ENCODE peak calls at places on chromosomes 7 and 10, in four cellular contexts. One of them, this sample, is unnamed.

GRCh38 chr10:78320990-78321389 is 287.3 kb downstream of the RPS24 start:
- DNase-seq in CD8-positive, alpha-beta memory T cell: no peak
- DNase-seq in left ventricle myocardium inferior: no peak
- DNase-seq in CD4-positive, alpha-beta memory T cell: no peak
- DNase-seq in this sample: no peak

GRCh38 chr10:470339-471003 is 219.0 kb downstream of the DIP2C start:
- DNase-seq in CD8-positive, alpha-beta memory T cell: peak; percentile 70
- DNase-seq in left ventricle myocardium inferior: no peak
- DNase-seq in CD4-positive, alpha-beta memory T cell: peak; percentile 78
- DNase-seq in this sample: peak; percentile 31

GRCh38 chr7:83149466-83149865 is 13.2 kb downstream of the PCLO start:
- DNase-seq in CD8-positive, alpha-beta memory T cell: no peak
- DNase-seq in left ventricle myocardium inferior: no peak
- DNase-seq in CD4-positive, alpha-beta memory T cell: no peak
- DNase-seq in this sample: no peak

GRCh38 chr7:41705109-41705871 is 2.4 kb upstream of the INHBA start:
- DNase-seq in CD8-positive, alpha-beta memory T cell: peak; percentile 25
- DNase-seq in left ventricle myocardium inferior: peak; percentile 82
- DNase-seq in CD4-positive, alpha-beta memory T cell: peak; percentile 27
- DNase-seq in this sample: peak; percentile 2

GRCh38 chr7:17807242-17807641 is 133.1 kb downstream of the SNX13 start:
- DNase-seq in CD8-positive, alpha-beta memory T cell: no peak
- DNase-seq in left ventricle myocardium inferior: no peak
- DNase-seq in CD4-positive, alpha-beta memory T cell: no peak
- DNase-seq in this sample: no peak

GRCh38 chr10:32155075-32155516 is 98.9 kb upstream of the KIF5B start:
- DNase-seq in CD8-positive, alpha-beta memory T cell: no peak
- DNase-seq in left ventricle myocardium inferior: no peak
- DNase-seq in CD4-positive, alpha-beta memory T cell: no peak
- DNase-seq in this sample: no peak

GRCh38 chr7:5827755-5828154 is 46.3 kb upstream of the RNF216 start:
- DNase-seq in CD8-positive, alpha-beta memory T cell: peak; percentile 33
- DNase-seq in left ventricle myocardium inferior: no peak
- DNase-seq in CD4-positive, alpha-beta memory T cell: peak; percentile 37
- DNase-seq in this sample: peak; percentile 32

GRCh38 chr10:29657719-29658274 is 23.0 kb upstream of the SVIL start:
- DNase-seq in CD8-positive, alpha-beta memory T cell: peak; percentile 70
- DNase-seq in left ventricle myocardium inferior: no peak
- DNase-seq in CD4-positive, alpha-beta memory T cell: peak; percentile 32
- DNase-seq in this sample: no peak

GRCh38 chr7:16318463-16318862 is 102.9 kb downstream of the CRPPA start:
- DNase-seq in CD8-positive, alpha-beta memory T cell: no peak
- DNase-seq in left ventricle myocardium inferior: no peak
- DNase-seq in CD4-positive, alpha-beta memory T cell: no peak
- DNase-seq in this sample: no peak

GRCh38 chr7:45689011-45689796 is 115.0 kb downstream of the ADCY1 start:
- DNase-seq in CD8-positive, alpha-beta memory T cell: no peak
- DNase-seq in left ventricle myocardium inferior: no peak
- DNase-seq in CD4-positive, alpha-beta memory T cell: no peak
- DNase-seq in this sample: no peak

GRCh38 chr7:95320663-95321062 is 3.7 kb downstream of the PON1 start:
- DNase-seq in CD8-positive, alpha-beta memory T cell: no peak
- DNase-seq in left ventricle myocardium inferior: no peak
- DNase-seq in CD4-positive, alpha-beta memory T cell: no peak
- DNase-seq in this sample: no peak

GRCh38 chr7:16851829-16852228 is 30.0 kb downstream of the AGR3 start:
- DNase-seq in CD8-positive, alpha-beta memory T cell: no peak
- DNase-seq in left ventricle myocardium inferior: no peak
- DNase-seq in CD4-positive, alpha-beta memory T cell: no peak
- DNase-seq in this sample: no peak

GRCh38 chr10:45421231-45422097 is 47.4 kb downstream of the ALOX5 start:
- DNase-seq in CD8-positive, alpha-beta memory T cell: peak; percentile 11
- DNase-seq in left ventricle myocardium inferior: no peak
- DNase-seq in CD4-positive, alpha-beta memory T cell: peak; percentile 20
- DNase-seq in this sample: no peak

GRCh38 chr7:133886081-133886480 is 241.1 kb upstream of the LRGUK start:
- DNase-seq in CD8-positive, alpha-beta memory T cell: no peak
- DNase-seq in left ventricle myocardium inferior: no peak
- DNase-seq in CD4-positive, alpha-beta memory T cell: no peak
- DNase-seq in this sample: no peak

GRCh38 chr7:133886797-133887196 is 240.3 kb upstream of the LRGUK start:
- DNase-seq in CD8-positive, alpha-beta memory T cell: no peak
- DNase-seq in left ventricle myocardium inferior: no peak
- DNase-seq in CD4-positive, alpha-beta memory T cell: no peak
- DNase-seq in this sample: no peak

GRCh38 chr7:133885213-133885612 is 241.9 kb upstream of the LRGUK start:
- DNase-seq in CD8-positive, alpha-beta memory T cell: no peak
- DNase-seq in left ventricle myocardium inferior: no peak
- DNase-seq in CD4-positive, alpha-beta memory T cell: no peak
- DNase-seq in this sample: no peak

GRCh38 chr7:133887459-133887858 is 239.7 kb upstream of the LRGUK start:
- DNase-seq in CD8-positive, alpha-beta memory T cell: no peak
- DNase-seq in left ventricle myocardium inferior: no peak
- DNase-seq in CD4-positive, alpha-beta memory T cell: no peak
- DNase-seq in this sample: no peak

DNA sequence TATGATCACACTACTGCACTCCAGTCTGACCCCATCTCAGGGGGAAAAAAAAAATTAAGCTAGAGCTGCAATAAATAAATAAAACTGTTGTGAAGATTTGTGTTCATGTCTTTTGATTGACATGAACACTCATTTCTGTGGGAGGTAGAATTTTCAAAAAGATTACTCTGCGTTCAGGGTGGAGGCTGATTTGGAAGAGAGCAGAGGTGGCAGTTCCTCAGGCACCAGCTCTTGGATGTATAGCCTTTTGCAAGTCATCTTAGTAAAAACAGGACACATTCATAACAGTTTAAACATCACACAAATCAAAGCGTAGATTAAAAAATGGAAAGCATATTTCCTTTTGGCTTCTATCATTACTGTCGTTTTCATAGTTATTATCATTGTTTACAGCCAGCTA is 243.5 kb upstream of the LRGUK start:
- DNase-seq in CD8-positive, alpha-beta memory T cell: no peak
- DNase-seq in left ventricle myocardium inferior: no peak
- DNase-seq in CD4-positive, alpha-beta memory T cell: no peak
- DNase-seq in this sample: no peak
- H3K27ac ChIP-seq in CD8-positive, alpha-beta memory T cell: no peak overlapping the region
- H3K27ac ChIP-seq in left ventricle myocardium inferior: no peak overlapping the region
- H3K27ac ChIP-seq in CD4-positive, alpha-beta memory T cell: no peak overlapping the region
- H3K27ac ChIP-seq in this sample: no peak overlapping the region

DNA sequence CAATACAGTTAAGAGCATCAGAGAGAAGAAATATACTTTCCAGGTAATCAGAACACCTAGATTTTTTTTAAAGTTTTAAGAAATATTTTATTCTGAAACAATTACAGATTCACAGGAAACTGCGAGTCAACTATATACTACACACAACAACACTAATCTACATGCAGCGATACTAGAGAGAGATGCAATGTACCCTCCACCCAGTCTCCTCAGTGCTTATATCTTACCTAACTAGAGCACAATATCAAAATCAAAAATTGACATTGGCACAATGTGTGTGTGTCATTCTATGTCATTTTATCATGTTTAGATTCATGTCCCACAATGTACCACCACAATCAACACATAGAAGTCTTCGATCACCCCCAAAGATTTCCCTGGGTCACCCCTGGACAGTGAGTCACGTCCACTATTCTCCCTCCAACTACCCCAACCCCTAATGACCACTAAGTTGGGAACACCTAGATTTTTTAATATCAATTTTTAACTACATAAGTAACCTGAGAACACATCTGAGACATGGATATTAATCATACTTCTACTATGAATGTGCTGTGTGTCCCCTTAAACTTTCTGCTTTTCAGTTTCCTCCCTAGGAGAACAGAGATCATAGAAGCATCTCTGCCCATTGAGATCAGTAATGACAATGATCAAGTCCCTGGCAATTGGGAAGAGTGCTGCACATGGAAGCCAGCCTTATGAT is 86.5 kb downstream of the GSAP start:
- DNase-seq in CD8-positive, alpha-beta memory T cell: no peak
- DNase-seq in left ventricle myocardium inferior: no peak
- DNase-seq in CD4-positive, alpha-beta memory T cell: no peak
- DNase-seq in this sample: no peak
- H3K27me3 ChIP-seq in CD8-positive, alpha-beta memory T cell: no peaks in the 10 kb centered on the region
- H3K27me3 ChIP-seq in left ventricle myocardium inferior: no peaks in the 10 kb centered on the region
- H3K27me3 ChIP-seq in CD4-positive, alpha-beta memory T cell: no peaks in the 10 kb centered on the region
- H3K27me3 ChIP-seq in this sample: no peaks in the 10 kb centered on the region

GRCh38 chr7:33760834-33761233 is 144.5 kb upstream of the BMPER start:
- DNase-seq in CD8-positive, alpha-beta memory T cell: no peak
- DNase-seq in left ventricle myocardium inferior: no peak
- DNase-seq in CD4-positive, alpha-beta memory T cell: no peak
- DNase-seq in this sample: no peak
- H3K27ac ChIP-seq in CD8-positive, alpha-beta memory T cell: no peak overlapping the region
- H3K27ac ChIP-seq in left ventricle myocardium inferior: no peak overlapping the region
- H3K27ac ChIP-seq in CD4-positive, alpha-beta memory T cell: no peak overlapping the region
- H3K27ac ChIP-seq in this sample: no peak overlapping the region

GRCh38 chr7:155449880-155450557 is 7.9 kb upstream of the EN2 start:
- DNase-seq in CD8-positive, alpha-beta memory T cell: no peak
- DNase-seq in left ventricle myocardium inferior: no peak
- DNase-seq in CD4-positive, alpha-beta memory T cell: no peak
- DNase-seq in this sample: no peak

GRCh38 chr7:155450558-155450827 is 7.4 kb upstream of the EN2 start:
- DNase-seq in CD8-positive, alpha-beta memory T cell: no peak
- DNase-seq in left ventricle myocardium inferior: no peak
- DNase-seq in CD4-positive, alpha-beta memory T cell: no peak
- DNase-seq in this sample: no peak

GRCh38 chr7:155452505-155453295 is 5.2 kb upstream of the EN2 start:
- DNase-seq in CD8-positive, alpha-beta memory T cell: no peak
- DNase-seq in left ventricle myocardium inferior: no peak
- DNase-seq in CD4-positive, alpha-beta memory T cell: no peak
- DNase-seq in this sample: no peak

GRCh38 chr7:155451522-155452239 is 6.2 kb upstream of the EN2 start:
- DNase-seq in CD8-positive, alpha-beta memory T cell: no peak
- DNase-seq in left ventricle myocardium inferior: no peak
- DNase-seq in CD4-positive, alpha-beta memory T cell: no peak
- DNase-seq in this sample: no peak

DNA sequence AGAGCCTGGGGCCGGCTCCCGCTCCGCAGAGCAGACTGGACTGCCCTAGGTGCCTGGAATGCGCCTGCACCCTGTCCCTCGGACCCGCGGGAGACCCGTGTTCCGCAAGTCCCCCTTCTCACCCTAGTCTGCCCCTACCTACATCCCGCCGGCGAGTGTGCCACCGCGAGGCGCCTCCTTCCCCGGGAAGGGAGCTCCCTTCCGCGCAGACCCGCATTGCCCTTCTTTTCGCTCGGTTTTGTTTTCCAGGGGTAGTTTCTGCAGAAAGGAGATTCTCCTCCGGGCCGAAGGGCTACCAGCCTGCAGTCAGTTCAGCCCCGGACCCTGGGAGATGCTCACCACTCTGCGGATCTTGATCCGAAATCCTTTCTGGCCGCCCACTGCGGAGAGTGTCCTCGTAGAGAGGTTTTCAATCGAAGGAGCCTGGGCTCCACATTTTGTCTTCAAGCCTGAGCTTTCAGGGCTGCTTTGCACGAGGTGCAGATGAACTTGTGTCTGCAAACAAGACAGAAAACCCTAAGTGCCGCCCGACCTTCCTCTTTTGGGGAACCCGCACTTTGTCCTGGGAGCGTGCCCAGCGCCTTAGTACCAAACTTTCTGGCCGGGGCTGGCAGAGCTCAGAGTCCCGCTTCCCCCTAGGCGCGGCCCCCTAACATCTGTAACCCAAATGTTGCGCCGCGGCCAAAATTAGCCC is 7.0 kb upstream of the EN2 start:
- DNase-seq in CD8-positive, alpha-beta memory T cell: no peak
- DNase-seq in left ventricle myocardium inferior: no peak
- DNase-seq in CD4-positive, alpha-beta memory T cell: no peak
- DNase-seq in this sample: no peak
- H3K27me3 ChIP-seq in CD8-positive, alpha-beta memory T cell: peaks cover 35% of the 10 kb centered on the region
- H3K27me3 ChIP-seq in left ventricle myocardium inferior: peaks cover 98% of the 10 kb centered on the region
- H3K27me3 ChIP-seq in CD4-positive, alpha-beta memory T cell: peaks cover 37% of the 10 kb centered on the region
- H3K27me3 ChIP-seq in this sample: peaks cover 29% of the 10 kb centered on the region

GRCh38 chr10:100709146-100709545 is 36.2 kb upstream of the PAX2 start:
- DNase-seq in CD8-positive, alpha-beta memory T cell: no peak
- DNase-seq in left ventricle myocardium inferior: no peak
- DNase-seq in CD4-positive, alpha-beta memory T cell: no peak
- DNase-seq in this sample: no peak
- H3K27ac ChIP-seq in CD8-positive, alpha-beta memory T cell: no peak overlapping the region
- H3K27ac ChIP-seq in left ventricle myocardium inferior: no peak overlapping the region
- H3K27ac ChIP-seq in CD4-positive, alpha-beta memory T cell: no peak overlapping the region
- H3K27ac ChIP-seq in this sample: no peak overlapping the region

GRCh38 chr7:19353158-19353557 is 207.9 kb upstream of the FERD3L start:
- DNase-seq in CD8-positive, alpha-beta memory T cell: no peak
- DNase-seq in left ventricle myocardium inferior: no peak
- DNase-seq in CD4-positive, alpha-beta memory T cell: no peak
- DNase-seq in this sample: no peak
- H3K27me3 ChIP-seq in CD8-positive, alpha-beta memory T cell: no peaks in the 10 kb centered on the region
- H3K27me3 ChIP-seq in left ventricle myocardium inferior: no peaks in the 10 kb centered on the region
- H3K27me3 ChIP-seq in CD4-positive, alpha-beta memory T cell: no peaks in the 10 kb centered on the region
- H3K27me3 ChIP-seq in this sample: no peaks in the 10 kb centered on the region

This sample was measured in CD4-positive, CD25-positive, alpha-beta regulatory T cell.